ENCODE peak calls at places on chromosomes 3 and 15, in five cellular contexts. Z, R, H, N and T are unnamed samples.

GRCh38 chr3:61560452-61561373 is 658 bp upstream of the PTPRG start:
- DNase-seq in Z (no peak), R (peak; percentile 44), H (peak; percentile 29), N (peak; percentile 57), T (peak; percentile 74)

GRCh38 chr15:64878708-64879107 is 33.0 kb upstream of the ANKDD1A start:
- DNase-seq in Z (no peak), R (no peak), H (no peak), N (no peak), T (no peak)

GRCh38 chr15:65087411-65087810 is 10.9 kb downstream of the KBTBD13 start:
- DNase-seq in Z (no peak), R (no peak), H (no peak), N (no peak), T (no peak)

GRCh38 chr15:91456921-91457320 is 356.9 kb downstream of the SV2B start:
- DNase-seq in Z (no peak), R (no peak), H (no peak), N (no peak), T (no peak)

GRCh38 chr15:64697911-64698369 is 77.4 kb downstream of the RBPMS2 start:
- DNase-seq in Z (no peak), R (no peak), H (no peak), N (no peak), T (no peak)

GRCh38 chr3:16412192-16412808 is 101.2 kb downstream of the RFTN1 start:
- DNase-seq in Z (no peak), R (no peak), H (no peak), N (no peak), T (no peak)

GRCh38 chr3:57544181-57545125 is at the start of gene DNAH12:
- DNase-seq in Z (no peak), R (no peak), H (no peak), N (no peak), T (peak; percentile 18)

GRCh38 chr15:67335534-67336222 is 81.1 kb downstream of the IQCH start:
- DNase-seq in Z (no peak), R (no peak), H (no peak), N (no peak), T (no peak)

GRCh38 chr15:87591521-87591920 is 665.0 kb downstream of the NTRK3 start:
- DNase-seq in Z (no peak), R (no peak), H (no peak), N (no peak), T (no peak)

GRCh38 chr15:58340176-58340575 is 91.6 kb upstream of the LIPC start:
- DNase-seq in Z (peak; percentile 28), R (no peak), H (no peak), N (no peak), T (no peak)

GRCh38 chr3:127286571-127287140 is 1.2 kb downstream of the PRR20G start:
- DNase-seq in Z (no peak), R (no peak), H (no peak), N (peak; percentile 78), T (no peak)

GRCh38 chr3:53350652-53351051 is 3.3 kb upstream of the DCP1A start:
- DNase-seq in Z (no peak), R (no peak), H (no peak), N (peak; percentile 51), T (no peak)

GRCh38 chr15:83410532-83410931 is 36.6 kb upstream of the SH3GL3 start:
- DNase-seq in Z (no peak), R (no peak), H (no peak), N (no peak), T (no peak)

GRCh38 chr15:90063733-90064247 is 38.5 kb downstream of the IDH2 start:
- DNase-seq in Z (no peak), R (no peak), H (no peak), N (no peak), T (no peak)

GRCh38 chr15:95712785-95713184 is 617.7 kb upstream of the NR2F2 start:
- DNase-seq in Z (no peak), R (no peak), H (no peak), N (no peak), T (no peak)

GRCh38 chr3:39429466-39429865 is 22.9 kb downstream of the RPSA start:
- DNase-seq in Z (no peak), R (no peak), H (no peak), N (no peak), T (no peak)

GRCh38 chr3:113086506-113087461 is 96.0 kb downstream of the GTPBP8 start:
- DNase-seq in Z (no peak), R (no peak), H (peak; percentile 19), N (no peak), T (no peak)

GRCh38 chr3:142850395-142851023 is 38.4 kb downstream of the PCOLCE2 start:
- DNase-seq in Z (peak; percentile 87), R (no peak), H (peak; percentile 51), N (peak; percentile 92), T (peak; percentile 50)

GRCh38 chr3:42129014-42129953 is 38.1 kb downstream of the TRAK1 start:
- DNase-seq in Z (no peak), R (no peak), H (no peak), N (no peak), T (no peak)

GRCh38 chr3:65986285-65986684 is 52.4 kb downstream of the MAGI1 start:
- DNase-seq in Z (no peak), R (no peak), H (no peak), N (no peak), T (no peak)

GRCh38 chr3:126267976-126268615 is 87.7 kb upstream of the ALDH1L1 start:
- DNase-seq in Z (no peak), R (no peak), H (no peak), N (no peak), T (no peak)

GRCh38 chr3:53109190-53109589 is 21.0 kb downstream of the RFT1 start:
- DNase-seq in Z (peak; percentile 34), R (no peak), H (peak; percentile 56), N (peak; percentile 78), T (peak; percentile 10)

GRCh38 chr3:57757642-57758297 is 1.7 kb downstream of the SLMAP start:
- DNase-seq in Z (no peak), R (no peak), H (no peak), N (no peak), T (no peak)

GRCh38 chr3:61331937-61332590 is 80.8 kb upstream of the FHIT start:
- DNase-seq in Z (no peak), R (no peak), H (no peak), N (no peak), T (no peak)

GRCh38 chr3:13461169-13462124 is 18.7 kb upstream of the HDAC11 start:
- DNase-seq in Z (no peak), R (no peak), H (no peak), N (no peak), T (peak; percentile 23)

GRCh38 chr3:102207173-102207572 is 227.6 kb upstream of the ZPLD1 start:
- DNase-seq in Z (peak; percentile 66), R (no peak), H (no peak), N (no peak), T (no peak)

GRCh38 chr3:11230125-11230524 is 42.1 kb upstream of the ATG7 start:
- DNase-seq in Z (no peak), R (no peak), H (no peak), N (no peak), T (no peak)

GRCh38 chr15:63369766-63370165 is 11.9 kb downstream of the CA12 start:
- DNase-seq in Z (no peak), R (no peak), H (no peak), N (no peak), T (no peak)

GRCh38 chr3:31364188-31364587 is 168.5 kb upstream of the STT3B start:
- DNase-seq in Z (no peak), R (no peak), H (no peak), N (no peak), T (no peak)

GRCh38 chr15:63601727-63602185 is 4.6 kb downstream of the FBXL22 start:
- DNase-seq in Z (no peak), R (no peak), H (no peak), N (no peak), T (no peak)

GRCh38 chr15:89827821-89828220 is 13.2 kb upstream of the ANPEP start:
- DNase-seq in Z (no peak), R (no peak), H (no peak), N (no peak), T (no peak)